ENCODE peak calls at places on chromosomes 1 and 21, in nine cellular contexts. K is GM13977; M is dorsolateral prefrontal cortex; Q is CD8-positive, alpha-beta T cell; C is psoas muscle; Z is fibroblast of the aortic adventitia; G is epithelial cell of esophagus; J is AG09309; N is GM20000. H is an unnamed sample.

GRCh38 chr1:182587666-182588438 is 1.2 kb downstream of the RNASEL start:
- DNase-seq in C (no peak), Z (no peak), N (no peak), K (no peak), G (no peak), M (no peak), J (no peak), Q (no peak), H (no peak)

GRCh38 chr1:94821636-94822305 is 1.6 kb downstream of the SLC44A3 start:
- DNase-seq in J (no peak), K (no peak), N (no peak), Q (no peak), M (no peak), C (no peak), Z (no peak), G (no peak), H (no peak)

GRCh38 chr1:24923485-24924113 is 6.5 kb downstream of the RUNX3 start:
- DNase-seq in Q (no peak), C (no peak), K (peak; percentile 75), Z (no peak), M (no peak), N (peak; percentile 80), J (no peak), G (no peak), H (no peak)

GRCh38 chr1:66761273-66761672 is 9.0 kb downstream of the DYNLT5 start:
- DNase-seq in M (no peak), C (no peak), N (no peak), Q (no peak), Z (peak; percentile 25), J (peak; percentile 51), G (peak; percentile 63), K (no peak), H (no peak)

GRCh38 chr1:203569490-203570318 is 56.9 kb upstream of the ATP2B4 start:
- DNase-seq in K (no peak), M (no peak), J (no peak), Q (no peak), N (no peak), C (no peak), G (peak; percentile 62), Z (peak; percentile 71), H (no peak)

GRCh38 chr1:155938220-155938627 is 3.2 kb upstream of the RXFP4 start:
- DNase-seq in J (no peak), K (peak; percentile 73), Z (peak; percentile 80), C (no peak), M (peak; percentile 56), Q (no peak), G (peak; percentile 77), N (peak; percentile 74), H (no peak)

GRCh38 chr1:111908222-111908621 is 81.2 kb downstream of the KCND3 start:
- DNase-seq in Q (no peak), K (no peak), J (no peak), N (no peak), Z (no peak), C (no peak), M (no peak), G (no peak), H (no peak)

GRCh38 chr1:36148821-36149236 is 457 bp downstream of the TRAPPC3 start:
- DNase-seq in N (no peak), K (peak; percentile 41), G (no peak), J (no peak), Z (peak; percentile 51), M (no peak), Q (no peak), C (no peak), H (no peak)

GRCh38 chr1:109807822-109808680 is 44.3 kb upstream of the EPS8L3 start:
- DNase-seq in J (no peak), K (no peak), N (no peak), G (peak; percentile 46), C (peak; percentile 23), Q (no peak), M (no peak), Z (peak; percentile 49), H (no peak)

GRCh38 chr1:15407579-15407978 is 2.1 kb upstream of the EFHD2 start:
- DNase-seq in Q (no peak), M (no peak), J (no peak), N (no peak), Z (no peak), K (no peak), C (no peak), G (no peak), H (no peak)

GRCh38 chr1:234996245-234996757 is 132.3 kb downstream of the TOMM20 start:
- DNase-seq in K (no peak), G (no peak), N (no peak), Q (no peak), M (no peak), C (no peak), J (no peak), Z (no peak), H (no peak)

GRCh38 chr1:235791532-235792060 is 75.1 kb downstream of the LYST start:
- DNase-seq in M (no peak), N (no peak), J (no peak), Q (no peak), Z (no peak), C (no peak), G (no peak), K (no peak), H (no peak)

GRCh38 chr1:70168283-70168682 is 37.1 kb downstream of the LRRC40 start:
- DNase-seq in M (no peak), N (no peak), Q (no peak), G (no peak), J (no peak), K (no peak), C (no peak), Z (peak; percentile 7), H (no peak)

GRCh38 chr1:65189716-65190115 is 41.7 kb downstream of the AK4 start:
- DNase-seq in J (no peak), C (no peak), Q (no peak), K (no peak), G (no peak), Z (no peak), N (no peak), M (no peak), H (no peak)

GRCh38 chr21:26758083-26758861 is 86.9 kb downstream of the ADAMTS1 start:
- DNase-seq in Q (no peak), K (no peak), M (no peak), C (no peak), G (no peak), N (no peak), J (no peak), Z (peak; percentile 18), H (no peak)

GRCh38 chr1:21492171-21492625 is 17.0 kb upstream of the ALPL start:
- DNase-seq in M (no peak), N (no peak), Q (no peak), C (no peak), Z (no peak), G (no peak), J (no peak), K (no peak), H (no peak)

GRCh38 chr1:21491483-21492170 is 17.6 kb upstream of the ALPL start:
- DNase-seq in C (no peak), Q (no peak), Z (peak; percentile 26), J (no peak), M (no peak), N (no peak), G (no peak), K (no peak), H (no peak)

GRCh38 chr1:21494196-21494595 is 15.0 kb upstream of the ALPL start:
- DNase-seq in N (no peak), Q (no peak), C (no peak), K (no peak), G (peak; percentile 25), Z (no peak), M (no peak), J (no peak), H (no peak)

GRCh38 chr1:21489146-21489545 is 20.1 kb upstream of the ALPL start:
- DNase-seq in K (no peak), G (no peak), C (no peak), M (no peak), J (no peak), Q (no peak), N (no peak), Z (no peak), H (no peak)

GRCh38 chr1:21490774-21491482 is 18.3 kb upstream of the ALPL start:
- DNase-seq in C (no peak), Q (no peak), K (no peak), Z (peak; percentile 80), G (peak; percentile 74), M (peak; percentile 14), N (no peak), J (peak; percentile 52), H (no peak)
- TF ChIP-seq CTCF in C (peak; percentile 11), Q (peak; percentile 15), K (peak; percentile 66), Z (peak; percentile 79), G (peak; percentile 66), M (peak; percentile 42), N (peak; percentile 28), J (peak; percentile 91), H (no peak)

GRCh38 chr1:214602764-214603657 is at the start of gene CENPF:
- DNase-seq in Q (peak; percentile 85), Z (peak; percentile 99), K (peak; percentile 98), M (peak; percentile 73), G (peak; percentile 99), N (peak; percentile 98), J (peak; percentile 96), C (peak; percentile 97), H (peak; percentile 91)
- TF ChIP-seq CTCF in Q (no peak), Z (peak; percentile 39), K (peak; percentile 5), M (peak; percentile 36), G (peak; percentile 34), N (no peak), J (peak; percentile 19), C (peak; percentile 35), H (no peak)

DNA sequence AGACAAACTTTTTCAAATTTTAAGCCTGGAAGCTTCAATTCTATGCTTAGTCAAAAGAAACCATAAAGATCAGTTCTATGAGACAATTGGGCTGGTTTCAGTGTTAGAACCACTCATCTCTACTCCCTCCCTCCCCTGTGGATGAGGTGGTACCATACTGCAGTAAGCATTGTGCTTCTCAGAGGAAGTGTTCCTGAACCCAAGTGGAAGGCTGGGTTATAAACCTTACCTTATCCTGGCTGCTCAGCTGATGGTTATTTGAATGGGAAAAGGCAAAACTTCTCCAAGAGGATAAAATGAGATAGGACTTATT is 34.1 kb upstream of the RGL1 start:
- DNase-seq in J (no peak), C (no peak), Z (no peak), Q (no peak), M (no peak), N (no peak), G (no peak), K (no peak), H (no peak)
- TF ChIP-seq CTCF in J (no peak), C (no peak), Z (no peak), Q (no peak), M (no peak), N (no peak), G (no peak), K (no peak), H (no peak)

DNA sequence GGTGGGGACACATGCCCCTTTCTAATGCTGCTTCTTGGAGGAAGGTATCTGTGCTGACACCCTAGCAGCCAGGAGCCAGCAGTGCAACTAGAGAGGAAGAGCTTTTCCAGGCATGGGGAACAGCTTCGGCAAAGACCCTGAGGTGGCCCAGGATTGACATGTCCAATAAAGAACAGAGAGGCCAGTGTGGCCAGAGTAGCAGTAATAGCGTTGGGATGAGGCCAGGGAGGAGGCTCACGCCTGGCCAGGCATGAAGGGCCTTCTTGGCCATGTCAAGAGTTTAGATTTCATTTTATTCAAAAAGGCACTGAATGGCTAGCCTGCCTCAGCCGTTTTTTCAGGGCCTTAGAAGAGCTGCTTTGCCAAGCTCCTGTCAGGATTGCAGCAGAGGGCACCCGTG is 16.3 kb upstream of the ADAMTSL4 start:
- DNase-seq in J (no peak), Q (no peak), G (no peak), K (no peak), M (no peak), Z (peak; percentile 54), C (no peak), N (no peak), H (no peak)
- TF ChIP-seq CTCF in J (no peak), Q (no peak), G (no peak), K (no peak), M (no peak), Z (no peak), C (no peak), N (no peak), H (no peak)

H was measured in nephron progenitor cell.